ENCODE peak calls at places on chromosomes 5 and 9, in ten cellular contexts. One of them, this sample, is unnamed. For H3K4me1 and H3K27me3, the result is how much of the 10 kb centered on the place peaks cover.

GRCh38 chr9:75941577-75942311 is 51.3 kb downstream of the PCSK5 start:
- DNase-seq in cardiac muscle cell: no peak
- DNase-seq in BE2C: no peak
- DNase-seq in GM23248: no peak
- DNase-seq in lower lobe of right lung: peak
- DNase-seq in endodermal cell: no peak
- DNase-seq in colonic mucosa: no peak
- DNase-seq in GM12878: no peak
- DNase-seq in uterus: no peak
- DNase-seq in A673: no peak
- DNase-seq in this sample: no peak

GRCh38 chr9:16828335-16829281 is 41.9 kb downstream of the BNC2 start:
- DNase-seq in A673: no peak
- DNase-seq in lower lobe of right lung: no peak
- DNase-seq in cardiac muscle cell: peak
- DNase-seq in GM23248: peak
- DNase-seq in GM12878: no peak
- DNase-seq in BE2C: peak
- DNase-seq in uterus: peak
- DNase-seq in colonic mucosa: peak
- DNase-seq in endodermal cell: peak
- DNase-seq in this sample: no peak

GRCh38 chr5:91499943-91500531 is 116.9 kb upstream of the ARRDC3 start:
- DNase-seq in uterus: no peak
- DNase-seq in A673: peak
- DNase-seq in GM12878: no peak
- DNase-seq in endodermal cell: no peak
- DNase-seq in colonic mucosa: no peak
- DNase-seq in lower lobe of right lung: no peak
- DNase-seq in BE2C: no peak
- DNase-seq in cardiac muscle cell: peak
- DNase-seq in GM23248: peak
- DNase-seq in this sample: peak

GRCh38 chr5:176400382-176401156 is 12.0 kb downstream of the HIGD2A start:
- DNase-seq in colonic mucosa: peak
- DNase-seq in cardiac muscle cell: no peak
- DNase-seq in BE2C: no peak
- DNase-seq in A673: no peak
- DNase-seq in uterus: no peak
- DNase-seq in endodermal cell: no peak
- DNase-seq in lower lobe of right lung: no peak
- DNase-seq in GM23248: no peak
- DNase-seq in GM12878: no peak
- DNase-seq in this sample: no peak

GRCh38 chr5:134913795-134914194 is 8.9 kb downstream of the PCBD2 start:
- DNase-seq in BE2C: no peak
- DNase-seq in A673: no peak
- DNase-seq in cardiac muscle cell: no peak
- DNase-seq in GM23248: no peak
- DNase-seq in GM12878: no peak
- DNase-seq in endodermal cell: no peak
- DNase-seq in colonic mucosa: no peak
- DNase-seq in lower lobe of right lung: no peak
- DNase-seq in uterus: no peak
- DNase-seq in this sample: no peak

GRCh38 chr5:110356687-110357086 is 369.8 kb downstream of the TMEM232 start:
- DNase-seq in BE2C: no peak
- DNase-seq in uterus: no peak
- DNase-seq in colonic mucosa: no peak
- DNase-seq in A673: peak
- DNase-seq in lower lobe of right lung: no peak
- DNase-seq in GM12878: no peak
- DNase-seq in endodermal cell: no peak
- DNase-seq in GM23248: peak
- DNase-seq in cardiac muscle cell: peak
- DNase-seq in this sample: no peak

GRCh38 chr9:127318651-127319167 is 54.1 kb downstream of the GARNL3 start:
- DNase-seq in colonic mucosa: no peak
- DNase-seq in endodermal cell: no peak
- DNase-seq in A673: peak
- DNase-seq in GM23248: peak
- DNase-seq in GM12878: no peak
- DNase-seq in uterus: peak
- DNase-seq in cardiac muscle cell: peak
- DNase-seq in lower lobe of right lung: no peak
- DNase-seq in BE2C: no peak
- DNase-seq in this sample: no peak

GRCh38 chr5:64759960-64760695 is 8.4 kb downstream of the SREK1IP1 start:
- DNase-seq in uterus: no peak
- DNase-seq in BE2C: no peak
- DNase-seq in lower lobe of right lung: no peak
- DNase-seq in colonic mucosa: no peak
- DNase-seq in GM12878: no peak
- DNase-seq in endodermal cell: peak
- DNase-seq in GM23248: no peak
- DNase-seq in cardiac muscle cell: peak
- DNase-seq in A673: no peak
- DNase-seq in this sample: no peak

GRCh38 chr9:89444212-89444611 is 53.7 kb downstream of the SEMA4D start:
- DNase-seq in endodermal cell: no peak
- DNase-seq in GM12878: no peak
- DNase-seq in BE2C: no peak
- DNase-seq in cardiac muscle cell: peak
- DNase-seq in lower lobe of right lung: no peak
- DNase-seq in colonic mucosa: no peak
- DNase-seq in uterus: no peak
- DNase-seq in A673: no peak
- DNase-seq in GM23248: no peak
- DNase-seq in this sample: no peak

GRCh38 chr9:6942406-6942805 is 184.6 kb downstream of the KDM4C start:
- DNase-seq in A673: no peak
- DNase-seq in cardiac muscle cell: no peak
- DNase-seq in GM23248: no peak
- DNase-seq in colonic mucosa: no peak
- DNase-seq in uterus: no peak
- DNase-seq in BE2C: no peak
- DNase-seq in GM12878: no peak
- DNase-seq in endodermal cell: no peak
- DNase-seq in lower lobe of right lung: no peak
- DNase-seq in this sample: no peak

GRCh38 chr9:4519604-4520003 is 29.3 kb downstream of the SLC1A1 start:
- DNase-seq in cardiac muscle cell: no peak
- DNase-seq in uterus: no peak
- DNase-seq in GM12878: no peak
- DNase-seq in colonic mucosa: no peak
- DNase-seq in lower lobe of right lung: no peak
- DNase-seq in endodermal cell: no peak
- DNase-seq in BE2C: no peak
- DNase-seq in GM23248: peak
- DNase-seq in A673: no peak
- DNase-seq in this sample: no peak

GRCh38 chr9:121752929-121753328 is 101.5 kb downstream of the DAB2IP start:
- DNase-seq in colonic mucosa: no peak
- DNase-seq in GM23248: no peak
- DNase-seq in cardiac muscle cell: no peak
- DNase-seq in lower lobe of right lung: no peak
- DNase-seq in endodermal cell: no peak
- DNase-seq in GM12878: no peak
- DNase-seq in BE2C: no peak
- DNase-seq in uterus: no peak
- DNase-seq in A673: no peak
- DNase-seq in this sample: no peak

GRCh38 chr9:129143461-129143927 is 32.3 kb downstream of the PTPA start:
- DNase-seq in uterus: peak
- DNase-seq in colonic mucosa: peak
- DNase-seq in GM23248: peak
- DNase-seq in A673: no peak
- DNase-seq in lower lobe of right lung: peak
- DNase-seq in BE2C: no peak
- DNase-seq in cardiac muscle cell: peak
- DNase-seq in GM12878: no peak
- DNase-seq in endodermal cell: peak
- DNase-seq in this sample: no peak

GRCh38 chr9:129415954-129416651 is 204.8 kb downstream of the C9orf50 start:
- DNase-seq in lower lobe of right lung: no peak
- DNase-seq in GM12878: no peak
- DNase-seq in GM23248: no peak
- DNase-seq in A673: no peak
- DNase-seq in endodermal cell: no peak
- DNase-seq in colonic mucosa: no peak
- DNase-seq in cardiac muscle cell: no peak
- DNase-seq in BE2C: no peak
- DNase-seq in uterus: no peak
- DNase-seq in this sample: no peak

GRCh38 chr9:105950894-105951293 is 256.6 kb downstream of the TMEM38B start:
- DNase-seq in BE2C: no peak
- DNase-seq in A673: no peak
- DNase-seq in GM12878: no peak
- DNase-seq in colonic mucosa: no peak
- DNase-seq in lower lobe of right lung: no peak
- DNase-seq in GM23248: no peak
- DNase-seq in cardiac muscle cell: no peak
- DNase-seq in uterus: no peak
- DNase-seq in endodermal cell: no peak
- DNase-seq in this sample: no peak

GRCh38 chr9:130570200-130570599 is 9.2 kb upstream of the FUBP3 start:
- DNase-seq in uterus: no peak
- DNase-seq in A673: peak
- DNase-seq in GM12878: no peak
- DNase-seq in GM23248: peak
- DNase-seq in cardiac muscle cell: peak
- DNase-seq in lower lobe of right lung: no peak
- DNase-seq in endodermal cell: no peak
- DNase-seq in BE2C: no peak
- DNase-seq in colonic mucosa: no peak
- DNase-seq in this sample: no peak

GRCh38 chr9:16530669-16531461 is 339.6 kb downstream of the BNC2 start:
- DNase-seq in colonic mucosa: no peak
- DNase-seq in lower lobe of right lung: peak
- DNase-seq in A673: no peak
- DNase-seq in uterus: peak
- DNase-seq in GM23248: no peak
- DNase-seq in GM12878: no peak
- DNase-seq in BE2C: no peak
- DNase-seq in endodermal cell: no peak
- DNase-seq in cardiac muscle cell: no peak
- DNase-seq in this sample: no peak

GRCh38 chr9:134496413-134497282 is 145.0 kb upstream of the COL5A1 start:
- DNase-seq in GM23248: peak
- DNase-seq in BE2C: no peak
- DNase-seq in lower lobe of right lung: no peak
- DNase-seq in colonic mucosa: no peak
- DNase-seq in uterus: no peak
- DNase-seq in endodermal cell: no peak
- DNase-seq in GM12878: no peak
- DNase-seq in cardiac muscle cell: peak
- DNase-seq in A673: no peak
- DNase-seq in this sample: no peak

GRCh38 chr5:37184748-37185364 is 64.3 kb downstream of the CPLANE1 start:
- DNase-seq in colonic mucosa: no peak
- DNase-seq in A673: no peak
- DNase-seq in endodermal cell: no peak
- DNase-seq in uterus: no peak
- DNase-seq in lower lobe of right lung: no peak
- DNase-seq in GM12878: peak
- DNase-seq in GM23248: no peak
- DNase-seq in BE2C: no peak
- DNase-seq in cardiac muscle cell: no peak
- DNase-seq in this sample: no peak

GRCh38 chr5:97951139-97951538 is 768.1 kb upstream of the RIOK2 start:
- DNase-seq in GM23248: no peak
- DNase-seq in BE2C: no peak
- DNase-seq in colonic mucosa: no peak
- DNase-seq in endodermal cell: no peak
- DNase-seq in lower lobe of right lung: no peak
- DNase-seq in A673: no peak
- DNase-seq in uterus: no peak
- DNase-seq in GM12878: no peak
- DNase-seq in cardiac muscle cell: no peak
- DNase-seq in this sample: no peak
- H3K4me1 ChIP-seq in GM23248: under half
- H3K4me1 ChIP-seq in BE2C: under half
- H3K4me1 ChIP-seq in colonic mucosa: under half
- H3K4me1 ChIP-seq in endodermal cell: under half
- H3K4me1 ChIP-seq in lower lobe of right lung: under half
- H3K4me1 ChIP-seq in A673: under half
- H3K4me1 ChIP-seq in uterus: under half
- H3K4me1 ChIP-seq in GM12878: under half
- H3K4me1 ChIP-seq in cardiac muscle cell: under half
- H3K4me1 ChIP-seq in this sample: under half

DNA sequence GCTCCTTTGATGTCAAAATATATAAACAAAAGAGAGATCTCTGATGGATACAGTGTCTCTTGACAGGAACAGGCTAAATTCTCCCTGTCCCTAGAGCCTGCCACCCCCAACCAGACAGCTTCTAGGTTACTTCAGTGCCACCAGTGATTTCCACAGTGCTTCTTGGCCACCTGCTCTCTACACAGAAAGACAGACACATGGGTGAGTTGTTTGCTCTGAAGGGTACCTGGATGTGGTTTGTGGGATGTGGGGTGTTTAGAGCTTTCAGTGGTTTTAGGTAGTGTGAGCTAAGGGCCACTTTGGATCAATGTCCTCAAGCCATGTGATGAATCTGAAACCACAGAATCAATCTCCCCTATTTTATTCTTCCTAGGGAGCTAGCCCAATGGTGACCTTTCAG is 125.4 kb downstream of the ANKRD18B start:
- DNase-seq in colonic mucosa: no peak
- DNase-seq in endodermal cell: no peak
- DNase-seq in cardiac muscle cell: no peak
- DNase-seq in A673: no peak
- DNase-seq in GM12878: no peak
- DNase-seq in GM23248: no peak
- DNase-seq in BE2C: no peak
- DNase-seq in uterus: no peak
- DNase-seq in lower lobe of right lung: no peak
- DNase-seq in this sample: no peak
- H3K27me3 ChIP-seq in colonic mucosa: under half
- H3K27me3 ChIP-seq in endodermal cell: under half
- H3K27me3 ChIP-seq in cardiac muscle cell: under half
- H3K27me3 ChIP-seq in A673: half or more
- H3K27me3 ChIP-seq in GM12878: under half
- H3K27me3 ChIP-seq in GM23248: half or more
- H3K27me3 ChIP-seq in BE2C: under half
- H3K27me3 ChIP-seq in uterus: under half
- H3K27me3 ChIP-seq in lower lobe of right lung: under half
- H3K27me3 ChIP-seq in this sample: under half

GRCh38 chr5:159908201-159908940 is 7.9 kb upstream of the ADRA1B start:
- DNase-seq in BE2C: no peak
- DNase-seq in uterus: no peak
- DNase-seq in cardiac muscle cell: peak
- DNase-seq in colonic mucosa: no peak
- DNase-seq in endodermal cell: no peak
- DNase-seq in GM12878: no peak
- DNase-seq in GM23248: no peak
- DNase-seq in lower lobe of right lung: no peak
- DNase-seq in A673: no peak
- DNase-seq in this sample: no peak
- H3K4me1 ChIP-seq in BE2C: under half
- H3K4me1 ChIP-seq in uterus: under half
- H3K4me1 ChIP-seq in cardiac muscle cell: under half
- H3K4me1 ChIP-seq in colonic mucosa: under half
- H3K4me1 ChIP-seq in endodermal cell: under half
- H3K4me1 ChIP-seq in GM12878: under half
- H3K4me1 ChIP-seq in GM23248: half or more
- H3K4me1 ChIP-seq in lower lobe of right lung: under half
- H3K4me1 ChIP-seq in A673: under half
- H3K4me1 ChIP-seq in this sample: under half

GRCh38 chr9:3018691-3019230 is 174.9 kb upstream of the PUM3 start:
- DNase-seq in uterus: no peak
- DNase-seq in GM12878: no peak
- DNase-seq in A673: no peak
- DNase-seq in lower lobe of right lung: no peak
- DNase-seq in BE2C: no peak
- DNase-seq in GM23248: no peak
- DNase-seq in colonic mucosa: no peak
- DNase-seq in endodermal cell: no peak
- DNase-seq in cardiac muscle cell: no peak
- DNase-seq in this sample: no peak
- H3K27me3 ChIP-seq in uterus: under half
- H3K27me3 ChIP-seq in GM12878: under half
- H3K27me3 ChIP-seq in A673: under half
- H3K27me3 ChIP-seq in lower lobe of right lung: under half
- H3K27me3 ChIP-seq in BE2C: under half
- H3K27me3 ChIP-seq in GM23248: under half
- H3K27me3 ChIP-seq in colonic mucosa: under half
- H3K27me3 ChIP-seq in endodermal cell: under half
- H3K27me3 ChIP-seq in cardiac muscle cell: under half
- H3K27me3 ChIP-seq in this sample: under half

This sample was measured in naive thymus-derived CD4-positive, alpha-beta T cell.